ENCODE peak calls at places on chromosome 21, in six cellular contexts. One of them, this sample, is unnamed.
A peak's percentile ranks its signal among the peaks of the same experiment; 100 is the strongest.

GRCh38 chr21:40013001-40013735 is 145.9 kb downstream of the PCP4 start:
- DNase-seq in dorsolateral prefrontal cortex: no peak
- DNase-seq in transverse colon: no peak
- DNase-seq in CD8-positive, alpha-beta T cell: no peak
- DNase-seq in fibroblast of lung: no peak
- DNase-seq in progenitor cell of endocrine pancreas: no peak
- DNase-seq in this sample: no peak

GRCh38 chr21:14096172-14096571 is 114.6 kb downstream of the LIPI start:
- DNase-seq in dorsolateral prefrontal cortex: no peak
- DNase-seq in transverse colon: no peak
- DNase-seq in CD8-positive, alpha-beta T cell: no peak
- DNase-seq in fibroblast of lung: no peak
- DNase-seq in progenitor cell of endocrine pancreas: no peak
- DNase-seq in this sample: no peak

GRCh38 chr21:45295576-45296365 is 8.1 kb upstream of the POFUT2 start:
- DNase-seq in dorsolateral prefrontal cortex: no peak
- DNase-seq in transverse colon: peak; percentile 26
- DNase-seq in CD8-positive, alpha-beta T cell: no peak
- DNase-seq in fibroblast of lung: peak; percentile 84
- DNase-seq in progenitor cell of endocrine pancreas: peak; percentile 4
- DNase-seq in this sample: no peak

GRCh38 chr21:26072891-26073615 is 97.5 kb downstream of the APP start:
- DNase-seq in dorsolateral prefrontal cortex: no peak
- DNase-seq in transverse colon: no peak
- DNase-seq in CD8-positive, alpha-beta T cell: no peak
- DNase-seq in fibroblast of lung: peak; percentile 92
- DNase-seq in progenitor cell of endocrine pancreas: no peak
- DNase-seq in this sample: no peak

GRCh38 chr21:15221799-15222386 is 157.1 kb upstream of the NRIP1 start:
- DNase-seq in dorsolateral prefrontal cortex: no peak
- DNase-seq in transverse colon: peak; percentile 10
- DNase-seq in CD8-positive, alpha-beta T cell: no peak
- DNase-seq in fibroblast of lung: peak; percentile 79
- DNase-seq in progenitor cell of endocrine pancreas: no peak
- DNase-seq in this sample: peak; percentile 95

GRCh38 chr21:45867671-45868081 is 113.9 kb upstream of the COL6A1 start:
- DNase-seq in dorsolateral prefrontal cortex: no peak
- DNase-seq in transverse colon: no peak
- DNase-seq in CD8-positive, alpha-beta T cell: no peak
- DNase-seq in fibroblast of lung: no peak
- DNase-seq in progenitor cell of endocrine pancreas: no peak
- DNase-seq in this sample: no peak

GRCh38 chr21:14591882-14592281 is 45.8 kb upstream of the SAMSN1 start:
- DNase-seq in dorsolateral prefrontal cortex: no peak
- DNase-seq in transverse colon: no peak
- DNase-seq in CD8-positive, alpha-beta T cell: no peak
- DNase-seq in fibroblast of lung: peak; percentile 8
- DNase-seq in progenitor cell of endocrine pancreas: no peak
- DNase-seq in this sample: peak; percentile 85

GRCh38 chr21:16608209-16608830 is 878.5 kb downstream of the USP25 start:
- DNase-seq in dorsolateral prefrontal cortex: no peak
- DNase-seq in transverse colon: no peak
- DNase-seq in CD8-positive, alpha-beta T cell: no peak
- DNase-seq in fibroblast of lung: no peak
- DNase-seq in progenitor cell of endocrine pancreas: no peak
- DNase-seq in this sample: no peak

GRCh38 chr21:26471116-26471505 is 102.0 kb downstream of the CYYR1 start:
- DNase-seq in dorsolateral prefrontal cortex: no peak
- DNase-seq in transverse colon: no peak
- DNase-seq in CD8-positive, alpha-beta T cell: no peak
- DNase-seq in fibroblast of lung: no peak
- DNase-seq in progenitor cell of endocrine pancreas: no peak
- DNase-seq in this sample: no peak

GRCh38 chr21:31204801-31205200 is 139.3 kb downstream of the TIAM1 start:
- DNase-seq in dorsolateral prefrontal cortex: no peak
- DNase-seq in transverse colon: no peak
- DNase-seq in CD8-positive, alpha-beta T cell: no peak
- DNase-seq in fibroblast of lung: no peak
- DNase-seq in progenitor cell of endocrine pancreas: no peak
- DNase-seq in this sample: no peak

GRCh38 chr21:14901482-14901958 is 163.3 kb downstream of the NRIP1 start:
- DNase-seq in dorsolateral prefrontal cortex: no peak
- DNase-seq in transverse colon: no peak
- DNase-seq in CD8-positive, alpha-beta T cell: no peak
- DNase-seq in fibroblast of lung: peak; percentile 99
- DNase-seq in progenitor cell of endocrine pancreas: no peak
- DNase-seq in this sample: no peak

GRCh38 chr21:39107739-39108138 is 75.5 kb downstream of the PSMG1 start:
- DNase-seq in dorsolateral prefrontal cortex: peak; percentile 80
- DNase-seq in transverse colon: no peak
- DNase-seq in CD8-positive, alpha-beta T cell: no peak
- DNase-seq in fibroblast of lung: no peak
- DNase-seq in progenitor cell of endocrine pancreas: no peak
- DNase-seq in this sample: no peak

GRCh38 chr21:39934895-39935294 is 67.7 kb downstream of the PCP4 start:
- DNase-seq in dorsolateral prefrontal cortex: no peak
- DNase-seq in transverse colon: no peak
- DNase-seq in CD8-positive, alpha-beta T cell: no peak
- DNase-seq in fibroblast of lung: no peak
- DNase-seq in progenitor cell of endocrine pancreas: no peak
- DNase-seq in this sample: no peak

GRCh38 chr21:33817663-33818433 is 97.8 kb downstream of the ATP5PO start:
- DNase-seq in dorsolateral prefrontal cortex: no peak
- DNase-seq in transverse colon: no peak
- DNase-seq in CD8-positive, alpha-beta T cell: no peak
- DNase-seq in fibroblast of lung: peak; percentile 23
- DNase-seq in progenitor cell of endocrine pancreas: no peak
- DNase-seq in this sample: no peak

GRCh38 chr21:25862596-25862995 is 127.8 kb downstream of the GABPA start:
- DNase-seq in dorsolateral prefrontal cortex: no peak
- DNase-seq in transverse colon: no peak
- DNase-seq in CD8-positive, alpha-beta T cell: no peak
- DNase-seq in fibroblast of lung: peak; percentile 30
- DNase-seq in progenitor cell of endocrine pancreas: no peak
- DNase-seq in this sample: no peak

GRCh38 chr21:45456014-45456835 is 51.3 kb downstream of the COL18A1 start:
- DNase-seq in dorsolateral prefrontal cortex: no peak
- DNase-seq in transverse colon: no peak
- DNase-seq in CD8-positive, alpha-beta T cell: no peak
- DNase-seq in fibroblast of lung: no peak
- DNase-seq in progenitor cell of endocrine pancreas: no peak
- DNase-seq in this sample: no peak

GRCh38 chr21:45304161-45304830 is 16.6 kb upstream of the POFUT2 start:
- DNase-seq in dorsolateral prefrontal cortex: peak; percentile 21
- DNase-seq in transverse colon: no peak
- DNase-seq in CD8-positive, alpha-beta T cell: no peak
- DNase-seq in fibroblast of lung: no peak
- DNase-seq in progenitor cell of endocrine pancreas: no peak
- DNase-seq in this sample: no peak

GRCh38 chr21:38831526-38832467 is 26.1 kb downstream of the ETS2 start:
- DNase-seq in dorsolateral prefrontal cortex: no peak
- DNase-seq in transverse colon: peak; percentile 78
- DNase-seq in CD8-positive, alpha-beta T cell: no peak
- DNase-seq in fibroblast of lung: peak; percentile 94
- DNase-seq in progenitor cell of endocrine pancreas: no peak
- DNase-seq in this sample: peak; percentile 95

GRCh38 chr21:21813295-21813694 is 815.1 kb downstream of the NCAM2 start:
- DNase-seq in dorsolateral prefrontal cortex: no peak
- DNase-seq in transverse colon: no peak
- DNase-seq in CD8-positive, alpha-beta T cell: no peak
- DNase-seq in fibroblast of lung: no peak
- DNase-seq in progenitor cell of endocrine pancreas: no peak
- DNase-seq in this sample: no peak

GRCh38 chr21:15754640-15755039 is 24.9 kb downstream of the USP25 start:
- DNase-seq in dorsolateral prefrontal cortex: no peak
- DNase-seq in transverse colon: no peak
- DNase-seq in CD8-positive, alpha-beta T cell: no peak
- DNase-seq in fibroblast of lung: peak; percentile 83
- DNase-seq in progenitor cell of endocrine pancreas: no peak
- DNase-seq in this sample: no peak

GRCh38 chr21:42622284-42622683 is 31.1 kb upstream of the PDE9A start:
- DNase-seq in dorsolateral prefrontal cortex: no peak
- DNase-seq in transverse colon: no peak
- DNase-seq in CD8-positive, alpha-beta T cell: no peak
- DNase-seq in fibroblast of lung: no peak
- DNase-seq in progenitor cell of endocrine pancreas: no peak
- DNase-seq in this sample: no peak

GRCh38 chr21:42624936-42625335 is 28.5 kb upstream of the PDE9A start:
- DNase-seq in dorsolateral prefrontal cortex: no peak
- DNase-seq in transverse colon: no peak
- DNase-seq in CD8-positive, alpha-beta T cell: no peak
- DNase-seq in fibroblast of lung: no peak
- DNase-seq in progenitor cell of endocrine pancreas: no peak
- DNase-seq in this sample: no peak

GRCh38 chr21:42626171-42626570 is 27.2 kb upstream of the PDE9A start:
- DNase-seq in dorsolateral prefrontal cortex: no peak
- DNase-seq in transverse colon: no peak
- DNase-seq in CD8-positive, alpha-beta T cell: no peak
- DNase-seq in fibroblast of lung: no peak
- DNase-seq in progenitor cell of endocrine pancreas: no peak
- DNase-seq in this sample: no peak

GRCh38 chr21:42623684-42624083 is 29.7 kb upstream of the PDE9A start:
- DNase-seq in dorsolateral prefrontal cortex: no peak
- DNase-seq in transverse colon: no peak
- DNase-seq in CD8-positive, alpha-beta T cell: no peak
- DNase-seq in fibroblast of lung: no peak
- DNase-seq in progenitor cell of endocrine pancreas: no peak
- DNase-seq in this sample: no peak

DNA sequence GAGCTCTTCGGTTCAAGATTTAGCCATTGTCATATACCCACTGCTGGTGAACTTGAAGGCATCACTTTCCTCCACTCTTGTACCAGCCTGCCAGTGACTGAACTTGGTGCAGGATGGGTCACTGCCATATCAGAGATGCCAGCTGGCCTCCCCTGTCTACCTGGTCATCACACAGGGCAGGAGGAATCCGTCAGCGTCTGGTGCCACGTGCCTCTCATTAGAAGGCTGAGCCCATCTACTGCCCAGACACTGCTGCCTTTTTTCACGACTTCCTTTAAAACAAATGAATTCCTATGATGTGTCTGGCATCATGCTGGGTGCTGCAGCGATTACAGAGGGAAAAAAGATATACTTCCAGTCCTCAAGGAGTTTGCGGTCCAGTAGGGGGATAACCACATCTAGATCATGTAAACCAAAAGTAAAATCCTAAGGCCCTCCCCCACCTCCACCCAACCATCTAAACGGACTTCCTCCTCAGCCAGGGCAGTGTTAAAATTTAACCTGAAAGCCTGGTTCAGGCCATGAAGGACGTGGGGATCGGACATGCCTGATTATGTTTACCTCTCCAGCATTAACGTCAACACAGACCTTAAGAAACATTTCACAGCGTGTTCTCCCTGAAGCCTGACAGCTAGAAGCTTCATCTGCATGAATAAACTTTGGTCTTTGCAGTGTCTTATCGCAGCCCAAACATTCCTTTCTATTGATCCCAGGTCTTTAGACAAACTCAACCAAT is 29.2 kb upstream of the PDE9A start:
- DNase-seq in dorsolateral prefrontal cortex: no peak
- DNase-seq in transverse colon: peak; percentile 29
- DNase-seq in CD8-positive, alpha-beta T cell: no peak
- DNase-seq in fibroblast of lung: no peak
- DNase-seq in progenitor cell of endocrine pancreas: no peak
- DNase-seq in this sample: no peak
- TF ChIP-seq CTCF in dorsolateral prefrontal cortex: no peak
- TF ChIP-seq CTCF in transverse colon: no peak
- TF ChIP-seq CTCF in CD8-positive, alpha-beta T cell: no peak
- TF ChIP-seq CTCF in fibroblast of lung: no peak
- TF ChIP-seq CTCF in progenitor cell of endocrine pancreas: no peak
- TF ChIP-seq CTCF in this sample: no peak

DNA sequence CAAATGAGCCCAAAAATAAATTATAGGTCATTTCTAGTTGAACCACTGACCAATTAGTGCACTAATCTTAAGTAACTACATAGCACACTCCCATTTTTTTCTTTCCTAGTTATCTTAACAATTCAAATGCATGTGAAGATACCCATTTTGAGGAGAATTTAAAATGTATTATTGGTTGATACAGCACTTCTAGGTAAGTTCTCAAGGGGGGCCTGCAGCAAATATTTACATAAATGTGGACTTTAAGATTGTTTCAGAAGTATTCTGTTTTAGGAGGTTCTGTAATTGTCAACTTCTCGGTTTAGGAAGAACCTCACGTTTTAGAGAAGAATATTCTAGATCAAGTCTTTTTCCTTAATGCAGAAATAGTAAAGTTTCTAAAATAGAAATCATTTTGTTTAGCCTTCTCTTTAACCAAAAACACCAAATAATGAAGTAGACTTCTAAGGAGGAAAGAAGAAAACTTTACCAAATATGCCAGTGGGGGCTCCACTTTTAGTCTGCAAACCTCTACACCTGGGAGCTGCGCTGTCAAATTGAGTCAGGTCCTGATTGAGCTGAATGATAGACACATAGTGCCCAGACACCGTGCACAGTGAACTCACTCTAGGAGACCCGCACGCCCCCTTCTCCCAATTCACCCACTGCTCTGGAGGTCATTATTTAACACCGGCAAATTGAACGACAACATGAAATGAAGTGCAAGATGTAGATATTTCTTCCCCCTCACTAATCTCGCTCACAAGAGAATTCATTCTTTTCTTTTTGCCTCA is 144.4 kb downstream of the RUNX1 start:
- DNase-seq in dorsolateral prefrontal cortex: no peak
- DNase-seq in transverse colon: no peak
- DNase-seq in CD8-positive, alpha-beta T cell: no peak
- DNase-seq in fibroblast of lung: no peak
- DNase-seq in progenitor cell of endocrine pancreas: no peak
- DNase-seq in this sample: no peak
- TF ChIP-seq CTCF in dorsolateral prefrontal cortex: no peak
- TF ChIP-seq CTCF in transverse colon: no peak
- TF ChIP-seq CTCF in CD8-positive, alpha-beta T cell: no peak
- TF ChIP-seq CTCF in fibroblast of lung: no peak
- TF ChIP-seq CTCF in progenitor cell of endocrine pancreas: no peak
- TF ChIP-seq CTCF in this sample: no peak

GRCh38 chr21:29888437-29888836 is 51.4 kb downstream of the GRIK1 start:
- DNase-seq in dorsolateral prefrontal cortex: no peak
- DNase-seq in transverse colon: no peak
- DNase-seq in CD8-positive, alpha-beta T cell: no peak
- DNase-seq in fibroblast of lung: peak; percentile 2
- DNase-seq in progenitor cell of endocrine pancreas: no peak
- DNase-seq in this sample: no peak

GRCh38 chr21:29887313-29888009 is 52.3 kb downstream of the GRIK1 start:
- DNase-seq in dorsolateral prefrontal cortex: no peak
- DNase-seq in transverse colon: no peak
- DNase-seq in CD8-positive, alpha-beta T cell: no peak
- DNase-seq in fibroblast of lung: no peak
- DNase-seq in progenitor cell of endocrine pancreas: no peak
- DNase-seq in this sample: no peak

GRCh38 chr21:29885491-29885890 is 54.3 kb downstream of the GRIK1 start:
- DNase-seq in dorsolateral prefrontal cortex: no peak
- DNase-seq in transverse colon: no peak
- DNase-seq in CD8-positive, alpha-beta T cell: no peak
- DNase-seq in fibroblast of lung: no peak
- DNase-seq in progenitor cell of endocrine pancreas: no peak
- DNase-seq in this sample: no peak
- TF ChIP-seq CTCF in dorsolateral prefrontal cortex: no peak
- TF ChIP-seq CTCF in transverse colon: no peak
- TF ChIP-seq CTCF in CD8-positive, alpha-beta T cell: no peak
- TF ChIP-seq CTCF in fibroblast of lung: no peak
- TF ChIP-seq CTCF in progenitor cell of endocrine pancreas: no peak
- TF ChIP-seq CTCF in this sample: no peak

GRCh38 chr21:42319851-42320602 is 4.8 kb upstream of the TFF3 start:
- DNase-seq in dorsolateral prefrontal cortex: no peak
- DNase-seq in transverse colon: no peak
- DNase-seq in CD8-positive, alpha-beta T cell: no peak
- DNase-seq in fibroblast of lung: no peak
- DNase-seq in progenitor cell of endocrine pancreas: no peak
- DNase-seq in this sample: no peak
- TF ChIP-seq CTCF in dorsolateral prefrontal cortex: no peak
- TF ChIP-seq CTCF in transverse colon: no peak
- TF ChIP-seq CTCF in CD8-positive, alpha-beta T cell: no peak
- TF ChIP-seq CTCF in fibroblast of lung: no peak
- TF ChIP-seq CTCF in progenitor cell of endocrine pancreas: peak; percentile 20
- TF ChIP-seq CTCF in this sample: no peak

This sample was measured in CD14-positive monocyte.